ENCODE peak calls at places on chromosomes 2 and 18, in four cellular contexts. A is aorta, I is lower lobe of right lung, B is stomach. D is an unnamed sample.

GRCh38 chr2:67311536-67311935 is 85.6 kb upstream of the ETAA1 start:
- DNase-seq in A (no peak), I (no peak), B (no peak), D (no peak)

GRCh38 chr2:138708682-138709241 is 71.4 kb downstream of the NXPH2 start:
- DNase-seq in A (no peak), I (no peak), B (no peak), D (no peak)

GRCh38 chr2:29225814-29226213 is 110.6 kb downstream of the CLIP4 start:
- DNase-seq in A (no peak), I (no peak), B (no peak), D (no peak)

GRCh38 chr2:120915670-120916069 is 180.0 kb downstream of the GLI2 start:
- DNase-seq in A (peak; percentile 43), I (peak; percentile 32), B (no peak), D (no peak)

GRCh38 chr2:237886702-237887481 is 27.5 kb downstream of the RAMP1 start:
- DNase-seq in A (peak; percentile 75), I (peak; percentile 37), B (no peak), D (no peak)

GRCh38 chr2:19362094-19362649 is 3.7 kb upstream of the OSR1 start:
- DNase-seq in A (no peak), I (no peak), B (no peak), D (no peak)

GRCh38 chr2:238942080-238942761 is 94.3 kb downstream of the TWIST2 start:
- DNase-seq in A (no peak), I (no peak), B (no peak), D (no peak)

GRCh38 chr2:225768741-225769140 is 369.2 kb downstream of the NYAP2 start:
- DNase-seq in A (no peak), I (no peak), B (no peak), D (no peak)

GRCh38 chr2:28626891-28627421 is 124.7 kb upstream of the PPP1CB start:
- DNase-seq in A (peak; percentile 72), I (no peak), B (no peak), D (no peak)

GRCh38 chr2:49583010-49583409 is 428.7 kb upstream of the FSHR start:
- DNase-seq in A (no peak), I (no peak), B (no peak), D (no peak)

GRCh38 chr18:8858888-8859511 is 153.6 kb downstream of the MTCL1 start:
- DNase-seq in A (no peak), I (no peak), B (no peak), D (no peak)

GRCh38 chr2:61074100-61074499 is 8.4 kb downstream of the SANBR start:
- DNase-seq in A (no peak), I (no peak), B (no peak), D (no peak)
- H3K27ac ChIP-seq in A (no peak overlapping the region), I (no peak overlapping the region), B (no peak overlapping the region), D (no peak overlapping the region)

GRCh38 chr2:43418673-43419072 is 177.2 kb downstream of the THADA start:
- DNase-seq in A (no peak), I (no peak), B (no peak), D (no peak)

GRCh38 chr2:43421194-43421593 is 174.6 kb downstream of the THADA start:
- DNase-seq in A (no peak), I (no peak), B (no peak), D (peak; percentile 29)

GRCh38 chr2:43417296-43417695 is 178.5 kb downstream of the THADA start:
- DNase-seq in A (no peak), I (no peak), B (no peak), D (no peak)

GRCh38 chr2:43420310-43420903 is 175.4 kb downstream of the THADA start:
- DNase-seq in A (no peak), I (no peak), B (no peak), D (no peak)

GRCh38 chr2:43419886-43420285 is 176.0 kb downstream of the THADA start:
- DNase-seq in A (no peak), I (no peak), B (no peak), D (no peak)
- H3K4me1 ChIP-seq in A (peaks cover 2% of the 10 kb centered on the region), I (peaks cover 23% of the 10 kb centered on the region), B (peaks cover 18% of the 10 kb centered on the region), D (peaks cover 54% of the 10 kb centered on the region)

DNA sequence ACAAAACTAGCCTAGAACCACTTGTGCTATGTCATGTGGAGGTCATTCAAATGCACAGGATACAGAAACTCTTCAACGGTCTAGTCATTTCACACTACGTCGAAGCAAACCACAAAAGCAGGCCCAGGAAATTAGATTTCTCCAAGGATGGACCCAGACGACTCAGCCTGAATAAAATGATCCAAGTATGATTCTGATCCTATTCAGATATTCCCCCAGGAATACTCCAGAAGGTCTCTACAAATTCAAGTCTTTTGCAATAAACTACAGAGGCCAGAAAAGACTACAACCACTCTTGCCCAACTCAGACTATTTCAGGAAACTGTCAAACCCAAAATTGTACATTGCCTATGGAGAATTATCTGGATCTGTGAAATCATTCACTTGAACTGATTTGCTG is 422.5 kb downstream of the METTL4 start:
- DNase-seq in A (no peak), I (no peak), B (no peak), D (no peak)
- H3K27ac ChIP-seq in A (no peak overlapping the region), I (no peak overlapping the region), B (no peak overlapping the region), D (no peak overlapping the region)

GRCh38 chr2:159094173-159094737 is 125.8 kb downstream of the TANC1 start:
- DNase-seq in A (peak; percentile 81), I (peak; percentile 46), B (no peak), D (no peak)

GRCh38 chr2:159095813-159096212 is 127.4 kb downstream of the TANC1 start:
- DNase-seq in A (no peak), I (no peak), B (no peak), D (no peak)

GRCh38 chr2:159091981-159092380 is 123.5 kb downstream of the TANC1 start:
- DNase-seq in A (no peak), I (no peak), B (no peak), D (no peak)

GRCh38 chr2:159091381-159091780 is 122.9 kb downstream of the TANC1 start:
- DNase-seq in A (no peak), I (no peak), B (no peak), D (no peak)

GRCh38 chr2:159093496-159093895 is 125.1 kb downstream of the TANC1 start:
- DNase-seq in A (no peak), I (no peak), B (no peak), D (peak; percentile 26)
- H3K4me1 ChIP-seq in A (peaks cover 6% of the 10 kb centered on the region), I (peaks cover 80% of the 10 kb centered on the region), B (peaks cover 27% of the 10 kb centered on the region), D (peaks cover 49% of the 10 kb centered on the region)

GRCh38 chr18:42113529-42114191 is 158.6 kb downstream of the PIK3C3 start:
- DNase-seq in A (no peak), I (no peak), B (no peak), D (no peak)
- H3K27ac ChIP-seq in A (no peak overlapping the region), I (peak overlapping the region; percentile 38), B (peak overlapping the region; percentile 20), D (peak overlapping the region; percentile 25)

GRCh38 chr2:182280128-182280527 is 146.7 kb downstream of the PDE1A start:
- DNase-seq in A (no peak), I (no peak), B (no peak), D (no peak)
- H3K4me1 ChIP-seq in A (peaks cover 1% of the 10 kb centered on the region), I (peaks cover 4% of the 10 kb centered on the region), B (no peaks in the 10 kb centered on the region), D (peaks cover 22% of the 10 kb centered on the region)

GRCh38 chr2:9003366-9003615 is 193 bp downstream of the MBOAT2 start:
- DNase-seq in A (no peak), I (no peak), B (no peak), D (no peak)
- H3K27ac ChIP-seq in A (no peak overlapping the region), I (peak overlapping the region; percentile 78), B (peak overlapping the region; percentile 90), D (no peak overlapping the region)

DNA sequence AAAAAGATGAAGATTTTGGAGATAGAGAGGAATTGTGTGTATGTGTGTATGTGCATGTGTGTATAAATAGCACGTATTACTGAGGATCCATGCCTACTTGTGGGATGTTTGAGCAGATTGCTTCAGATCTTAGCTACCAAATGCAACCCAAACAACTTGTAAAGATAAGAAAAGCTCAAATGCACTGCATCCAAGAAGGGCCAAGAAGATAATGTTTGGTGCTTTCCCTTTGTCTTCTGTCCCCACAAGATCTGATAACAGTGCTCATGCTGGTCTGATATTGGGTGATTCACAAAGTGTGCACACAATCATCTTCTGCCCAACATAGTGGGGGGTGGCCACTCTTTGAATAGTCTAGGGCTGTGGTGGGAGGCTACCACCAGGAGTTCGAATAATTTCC is 284.8 kb upstream of the CYRIA start:
- DNase-seq in A (no peak), I (no peak), B (no peak), D (no peak)
- H3K4me1 ChIP-seq in A (no peaks in the 10 kb centered on the region), I (no peaks in the 10 kb centered on the region), B (no peaks in the 10 kb centered on the region), D (no peaks in the 10 kb centered on the region)

GRCh38 chr2:174607989-174608865 is 10.6 kb upstream of the WIPF1 start:
- DNase-seq in A (no peak), I (no peak), B (no peak), D (no peak)
- H3K27ac ChIP-seq in A (peak overlapping the region; percentile 33), I (no peak overlapping the region), B (no peak overlapping the region), D (peak overlapping the region; percentile 45)

DNA sequence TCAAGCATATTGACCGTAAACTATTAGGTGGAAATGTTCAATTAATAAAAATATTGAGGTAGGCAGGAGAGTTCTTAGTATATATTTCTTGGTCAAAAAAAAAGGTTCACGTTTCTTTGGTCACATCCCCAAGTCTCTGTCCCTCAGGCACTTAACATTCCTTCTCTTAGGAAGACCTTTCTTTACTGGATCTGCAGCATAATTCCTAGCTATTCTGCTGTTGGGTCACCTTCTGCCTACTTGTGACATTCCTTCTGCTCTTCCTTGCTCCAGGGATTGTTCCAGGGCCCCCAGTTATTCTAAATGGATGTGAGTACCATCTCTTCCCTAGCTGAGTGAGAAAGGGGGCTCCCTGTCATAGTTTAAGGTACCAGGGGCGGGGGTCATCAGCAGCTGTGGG is 4.2 kb downstream of the UGP2 start:
- DNase-seq in A (no peak), I (no peak), B (no peak), D (no peak)
- H3K4me1 ChIP-seq in A (peaks cover 6% of the 10 kb centered on the region), I (peaks cover 64% of the 10 kb centered on the region), B (peaks cover 31% of the 10 kb centered on the region), D (peaks cover 42% of the 10 kb centered on the region)